ENCODE peak calls at places on chromosome 13, in six cellular contexts. O is HCT116, F is HepG2, D is IMR-90, R is K562, P is SK-N-SH. U is an unnamed sample.

GRCh38 chr13:61188057-61188456 is 227.6 kb downstream of the PCDH20 start:
- DNase-seq in O (no peak), F (no peak), D (no peak), R (no peak), P (no peak), U (no peak)

GRCh38 chr13:36763322-36763721 is 55.7 kb upstream of the RFXAP start:
- DNase-seq in O (no peak), F (no peak), D (no peak), R (no peak), P (no peak), U (no peak)

GRCh38 chr13:23020246-23020843 is 160.4 kb upstream of the SGCG start:
- DNase-seq in O (peak; percentile 61), F (peak; percentile 53), D (peak; percentile 57), R (peak; percentile 17), P (peak; percentile 38), U (peak; percentile 1)

GRCh38 chr13:51879133-51879532 is 17.4 kb downstream of the CCDC70 start:
- DNase-seq in O (no peak), F (no peak), D (no peak), R (no peak), P (no peak), U (no peak)

GRCh38 chr13:100184095-100184494 is 95.2 kb downstream of the PCCA start:
- DNase-seq in O (no peak), F (no peak), D (no peak), R (no peak), P (no peak), U (no peak)

GRCh38 chr13:71867101-71867814 is at the start of gene DACH1:
- DNase-seq in O (no peak), F (peak; percentile 7), D (peak; percentile 20), R (peak; percentile 3), P (peak; percentile 69), U (peak; percentile 3)

GRCh38 chr13:100630564-100630963 is 42.0 kb upstream of the GGACT start:
- DNase-seq in O (no peak), F (peak; percentile 33), D (no peak), R (no peak), P (no peak), U (no peak)

GRCh38 chr13:31134055-31134711 is 27.5 kb downstream of the HSPH1 start:
- DNase-seq in O (no peak), F (no peak), D (no peak), R (no peak), P (no peak), U (no peak)

GRCh38 chr13:85582890-85583289 is 216.3 kb downstream of the SLITRK6 start:
- DNase-seq in O (no peak), F (no peak), D (peak; percentile 28), R (no peak), P (no peak), U (no peak)

GRCh38 chr13:62418872-62419271 is 1003.2 kb upstream of the PCDH20 start:
- DNase-seq in O (no peak), F (no peak), D (peak; percentile 30), R (no peak), P (no peak), U (no peak)

GRCh38 chr13:24279706-24280105 is 29.7 kb upstream of the C1QTNF9 start:
- DNase-seq in O (no peak), F (no peak), D (no peak), R (no peak), P (no peak), U (no peak)

GRCh38 chr13:21074601-21075302 is 13.4 kb upstream of the LATS2 start:
- DNase-seq in O (no peak), F (no peak), D (no peak), R (no peak), P (no peak), U (no peak)

GRCh38 chr13:31945202-31945978 is 86.2 kb upstream of the FRY start:
- DNase-seq in O (no peak), F (no peak), D (peak; percentile 81), R (no peak), P (peak; percentile 27), U (peak; percentile 10)

GRCh38 chr13:100983111-100983510 is 308.5 kb upstream of the TMTC4 start:
- DNase-seq in O (no peak), F (no peak), D (no peak), R (no peak), P (no peak), U (no peak)

DNA sequence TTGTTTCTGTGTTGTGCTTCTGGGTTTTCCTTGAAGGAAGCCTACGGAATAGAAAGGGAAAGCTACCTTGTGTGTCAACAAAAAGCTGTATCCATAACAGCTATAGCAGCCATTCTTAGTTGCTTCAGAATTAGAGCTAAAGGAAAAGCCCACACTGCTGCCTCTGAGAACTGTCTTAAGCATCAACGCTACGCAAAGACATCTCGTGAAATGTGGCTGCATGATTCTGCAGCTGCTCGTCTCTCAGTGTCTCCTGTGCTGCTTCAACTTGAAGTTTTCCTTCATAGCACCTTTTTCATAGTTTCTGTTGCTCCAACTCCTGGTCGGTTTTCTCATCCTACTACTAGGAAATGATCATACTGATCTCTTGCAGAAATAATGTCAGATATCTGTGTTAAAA is 140.9 kb upstream of the MAB21L1 start:
- DNase-seq in O (no peak), F (no peak), D (no peak), R (no peak), P (no peak), U (no peak)
- TF ChIP-seq RAD21 in O (no peak), F (no peak), D (no peak), R (no peak), P (no peak), U (no peak)

GRCh38 chr13:109819851-109820250 is 33.5 kb upstream of the IRS2 start:
- DNase-seq in O (no peak), F (no peak), D (no peak), R (no peak), P (no peak), U (no peak)

GRCh38 chr13:109816979-109817275 is 30.5 kb upstream of the IRS2 start:
- DNase-seq in O (no peak), F (no peak), D (peak; percentile 21), R (no peak), P (no peak), U (no peak)

GRCh38 chr13:109818136-109818535 is 31.8 kb upstream of the IRS2 start:
- DNase-seq in O (no peak), F (no peak), D (no peak), R (no peak), P (no peak), U (no peak)

GRCh38 chr13:109821038-109821545 is 34.7 kb upstream of the IRS2 start:
- DNase-seq in O (no peak), F (no peak), D (no peak), R (no peak), P (no peak), U (no peak)

GRCh38 chr13:109818891-109819290 is 32.5 kb upstream of the IRS2 start:
- DNase-seq in O (no peak), F (no peak), D (no peak), R (no peak), P (no peak), U (no peak)
- TF ChIP-seq RAD21 in O (no peak), F (no peak), D (no peak), R (no peak), P (no peak), U (no peak)

GRCh38 chr13:74730556-74731331 is 596.5 kb upstream of the KLF12 start:
- DNase-seq in O (no peak), F (no peak), D (no peak), R (no peak), P (no peak), U (no peak)
- TF ChIP-seq RAD21 in O (no peak), F (no peak), D (no peak), R (no peak), P (no peak), U (no peak)

DNA sequence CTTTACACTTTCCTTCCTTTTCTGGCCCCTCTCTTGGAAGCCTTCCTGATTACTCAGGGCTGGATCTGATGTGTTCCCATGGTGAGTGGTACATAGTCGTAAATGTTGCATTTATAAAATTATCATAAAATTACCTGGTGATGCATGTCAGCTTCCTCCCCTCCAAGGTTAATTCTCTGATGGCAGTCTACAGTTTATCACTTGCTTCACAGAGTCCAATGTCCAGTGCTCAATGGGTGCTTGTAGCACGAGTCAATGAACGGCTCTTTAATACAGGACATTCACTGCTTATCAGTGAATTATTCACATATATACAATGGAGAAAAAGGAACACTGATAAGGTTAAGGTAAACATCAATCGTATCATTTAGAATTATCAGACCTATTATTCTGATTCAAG is 27.0 kb upstream of the OXGR1 start:
- DNase-seq in O (no peak), F (no peak), D (no peak), R (no peak), P (no peak), U (no peak)
- TF ChIP-seq RAD21 in O (no peak), F (no peak), D (no peak), R (no peak), P (no peak), U (no peak)

GRCh38 chr13:34294483-34295129 is 476.7 kb downstream of the RFC3 start:
- DNase-seq in O (no peak), F (no peak), D (no peak), R (no peak), P (no peak), U (no peak)
- TF ChIP-seq RAD21 in O (no peak), F (no peak), D (no peak), R (no peak), P (no peak), U (no peak)

DNA sequence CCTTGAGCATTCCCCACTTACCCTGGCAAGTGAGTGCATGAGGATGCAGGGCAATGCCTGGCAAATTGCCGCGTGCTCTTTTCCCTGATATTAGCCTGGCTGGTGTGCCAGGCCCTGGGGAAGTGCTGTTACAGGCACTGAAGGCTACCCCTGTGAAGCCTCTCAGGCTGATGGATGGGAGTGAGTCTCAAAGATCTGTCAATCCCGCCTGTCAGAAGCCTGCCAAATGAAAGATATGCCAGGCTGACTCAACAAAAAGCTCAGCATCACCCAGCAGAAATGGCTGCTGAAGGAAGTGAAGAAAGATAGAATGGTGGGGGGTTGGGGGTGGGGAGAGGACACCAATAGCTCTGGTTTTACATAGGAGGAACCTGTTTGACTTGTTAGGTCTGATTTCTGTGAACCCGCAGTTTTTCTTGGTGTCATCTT is 112.1 kb downstream of the LACC1 start:
- DNase-seq in O (no peak), F (no peak), D (no peak), R (no peak), P (no peak), U (no peak)
- TF ChIP-seq RAD21 in O (no peak), F (no peak), D (no peak), R (no peak), P (no peak), U (no peak)

GRCh38 chr13:47831265-47831664 is 169.8 kb downstream of the SUCLA2 start:
- DNase-seq in O (no peak), F (peak; percentile 7), D (peak; percentile 23), R (no peak), P (no peak), U (no peak)

GRCh38 chr13:47822036-47822435 is 179.0 kb downstream of the SUCLA2 start:
- DNase-seq in O (no peak), F (no peak), D (no peak), R (no peak), P (no peak), U (no peak)

GRCh38 chr13:47829684-47830083 is 171.4 kb downstream of the SUCLA2 start:
- DNase-seq in O (no peak), F (no peak), D (peak; percentile 21), R (no peak), P (no peak), U (no peak)

DNA sequence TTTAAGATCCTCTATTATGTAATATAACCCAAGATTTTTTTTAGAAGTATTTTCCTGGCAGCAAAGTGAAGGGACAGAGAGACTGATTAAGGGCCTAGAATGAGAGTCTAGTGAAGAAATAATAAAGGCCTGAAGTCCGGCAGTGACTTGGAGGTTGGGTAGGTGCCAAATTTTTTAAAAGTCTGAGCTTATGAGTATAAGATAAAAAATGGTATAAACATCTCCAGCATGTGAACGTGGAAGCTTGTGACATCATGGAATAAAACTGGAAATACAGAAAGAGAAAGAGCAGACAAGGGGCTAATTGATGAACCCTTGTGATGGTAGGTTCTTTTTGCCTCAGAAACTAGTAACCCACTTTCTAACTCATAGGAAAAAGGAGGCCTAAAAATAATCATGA is 174.6 kb downstream of the SUCLA2 start:
- DNase-seq in O (no peak), F (no peak), D (peak; percentile 71), R (no peak), P (no peak), U (no peak)
- TF ChIP-seq RAD21 in O (no peak), F (no peak), D (no peak), R (no peak), P (no peak), U (no peak)